ENCODE peak calls at places on chromosomes 13 and 19, in six cellular contexts. N is AG20443; W is M059J; J is prostate gland; P is stimulated activated CD8-positive, alpha-beta memory T cell treated with anti-CD3 and anti-CD28 coated beads, Interleukin-2, amount 100 ng/mL, for 1 hour; A is SHP77. F is an unnamed sample.

GRCh38 chr13:105920375-105920774 is 615.1 kb downstream of the EFNB2 start:
- DNase-seq in W (peak; percentile 85), N (peak; percentile 14), J (no peak), P (no peak), A (no peak), F (peak; percentile 21)

GRCh38 chr13:45778897-45779296 is 72.7 kb downstream of the SIAH3 start:
- DNase-seq in A (no peak), J (no peak), N (no peak), P (no peak), W (no peak), F (no peak)

GRCh38 chr19:722553-723101 is 13.9 kb downstream of the PALM start:
- DNase-seq in N (no peak), A (no peak), P (no peak), J (no peak), W (no peak), F (no peak)

GRCh38 chr13:97274782-97275252 is 52.7 kb downstream of the MBNL2 start:
- DNase-seq in W (peak; percentile 81), P (no peak), J (no peak), A (no peak), N (peak; percentile 35), F (no peak)

GRCh38 chr19:17751103-17751911 is at the start of gene FCHO1:
- DNase-seq in N (no peak), P (peak; percentile 77), W (no peak), A (no peak), J (no peak), F (peak; percentile 80)

GRCh38 chr13:80884031-80884785 is 543.3 kb upstream of the SPRY2 start:
- DNase-seq in J (no peak), A (peak; percentile 11), P (no peak), W (no peak), N (no peak), F (no peak)

GRCh38 chr13:77437267-77437666 is 98.2 kb upstream of the SCEL start:
- DNase-seq in A (peak; percentile 19), P (no peak), N (no peak), W (no peak), J (peak; percentile 14), F (no peak)

GRCh38 chr13:113981201-113981605 is 7.3 kb upstream of the C13orf46 start:
- DNase-seq in W (no peak), N (no peak), A (peak; percentile 97), P (no peak), J (peak; percentile 88), F (peak; percentile 93)

GRCh38 chr19:41753159-41753558 is 2.2 kb upstream of the CEACAM6 start:
- DNase-seq in P (peak; percentile 34), A (no peak), W (peak; percentile 18), J (peak; percentile 45), N (peak; percentile 52), F (peak; percentile 83)

GRCh38 chr13:71979616-71980015 is 112.6 kb upstream of the DACH1 start:
- DNase-seq in W (no peak), J (no peak), N (no peak), A (no peak), P (no peak), F (no peak)

GRCh38 chr19:39558623-39559117 is 18.7 kb upstream of the EID2 start:
- DNase-seq in W (no peak), A (peak; percentile 45), N (no peak), J (no peak), P (no peak), F (no peak)

GRCh38 chr19:14149509-14149994 is 13.2 kb upstream of the ASF1B start:
- DNase-seq in J (peak; percentile 83), P (no peak), N (peak; percentile 84), W (no peak), A (no peak), F (peak; percentile 70)

GRCh38 chr13:26488236-26489028 is 69.1 kb upstream of the WASF3 start:
- DNase-seq in N (no peak), J (no peak), W (no peak), A (no peak), P (no peak), F (no peak)

GRCh38 chr19:33627962-33628839 is 6.4 kb downstream of the CHST8 start:
- DNase-seq in A (no peak), J (no peak), N (no peak), P (no peak), W (no peak), F (no peak)

F was measured in transverse colon.